ENCODE peak calls at places on chromosomes 12 and 14, in seven cellular contexts. One of them, this sample, is unnamed.

GRCh38 chr12:4112734-4113396 is 160.7 kb upstream of the CCND2 start:
- DNase-seq in stimulated activated CD4-positive, alpha-beta T cell treated with anti-CD3 and anti-CD28 coated beads, Interleukin-15, amount 100 ng/mL, for 48 hours: no peak
- DNase-seq in effector CD8-positive, alpha-beta T cell: no peak
- DNase-seq in activated CD8-positive, alpha-beta memory T cell treated with anti-CD3 and anti-CD28 coated beads, Interleukin-2, amount 50 U/mL, for 48 hours: no peak
- DNase-seq in glutamatergic neuron: no peak
- DNase-seq in HEK293T: no peak
- DNase-seq in kidney glomerular epithelial cell: no peak
- DNase-seq in this sample: no peak

GRCh38 chr14:53327716-53328115 is 174.6 kb upstream of the DDHD1 start:
- DNase-seq in glutamatergic neuron: no peak
- DNase-seq in effector CD8-positive, alpha-beta T cell: no peak
- DNase-seq in HEK293T: no peak
- DNase-seq in activated CD8-positive, alpha-beta memory T cell treated with anti-CD3 and anti-CD28 coated beads, Interleukin-2, amount 50 U/mL, for 48 hours: no peak
- DNase-seq in kidney glomerular epithelial cell: peak
- DNase-seq in stimulated activated CD4-positive, alpha-beta T cell treated with anti-CD3 and anti-CD28 coated beads, Interleukin-15, amount 100 ng/mL, for 48 hours: no peak
- DNase-seq in this sample: peak

GRCh38 chr14:90213099-90213748 is 43.1 kb upstream of the PSMC1 start:
- DNase-seq in activated CD8-positive, alpha-beta memory T cell treated with anti-CD3 and anti-CD28 coated beads, Interleukin-2, amount 50 U/mL, for 48 hours: no peak
- DNase-seq in stimulated activated CD4-positive, alpha-beta T cell treated with anti-CD3 and anti-CD28 coated beads, Interleukin-15, amount 100 ng/mL, for 48 hours: no peak
- DNase-seq in HEK293T: no peak
- DNase-seq in kidney glomerular epithelial cell: no peak
- DNase-seq in glutamatergic neuron: no peak
- DNase-seq in effector CD8-positive, alpha-beta T cell: no peak
- DNase-seq in this sample: no peak

GRCh38 chr14:22003471-22003870 is 329.9 kb upstream of the OR4E1 start:
- DNase-seq in HEK293T: no peak
- DNase-seq in stimulated activated CD4-positive, alpha-beta T cell treated with anti-CD3 and anti-CD28 coated beads, Interleukin-15, amount 100 ng/mL, for 48 hours: no peak
- DNase-seq in activated CD8-positive, alpha-beta memory T cell treated with anti-CD3 and anti-CD28 coated beads, Interleukin-2, amount 50 U/mL, for 48 hours: no peak
- DNase-seq in effector CD8-positive, alpha-beta T cell: no peak
- DNase-seq in glutamatergic neuron: no peak
- DNase-seq in kidney glomerular epithelial cell: no peak
- DNase-seq in this sample: no peak

GRCh38 chr12:68336754-68337343 is 4.7 kb upstream of the MDM1 start:
- DNase-seq in activated CD8-positive, alpha-beta memory T cell treated with anti-CD3 and anti-CD28 coated beads, Interleukin-2, amount 50 U/mL, for 48 hours: no peak
- DNase-seq in glutamatergic neuron: no peak
- DNase-seq in stimulated activated CD4-positive, alpha-beta T cell treated with anti-CD3 and anti-CD28 coated beads, Interleukin-15, amount 100 ng/mL, for 48 hours: no peak
- DNase-seq in HEK293T: no peak
- DNase-seq in kidney glomerular epithelial cell: no peak
- DNase-seq in effector CD8-positive, alpha-beta T cell: no peak
- DNase-seq in this sample: peak

GRCh38 chr12:76848132-76848531 is 30.7 kb downstream of the CSRP2 start:
- DNase-seq in effector CD8-positive, alpha-beta T cell: no peak
- DNase-seq in stimulated activated CD4-positive, alpha-beta T cell treated with anti-CD3 and anti-CD28 coated beads, Interleukin-15, amount 100 ng/mL, for 48 hours: no peak
- DNase-seq in glutamatergic neuron: no peak
- DNase-seq in kidney glomerular epithelial cell: no peak
- DNase-seq in HEK293T: no peak
- DNase-seq in activated CD8-positive, alpha-beta memory T cell treated with anti-CD3 and anti-CD28 coated beads, Interleukin-2, amount 50 U/mL, for 48 hours: no peak
- DNase-seq in this sample: no peak

GRCh38 chr12:58393152-58393551 is 451.8 kb downstream of the ATP23 start:
- DNase-seq in stimulated activated CD4-positive, alpha-beta T cell treated with anti-CD3 and anti-CD28 coated beads, Interleukin-15, amount 100 ng/mL, for 48 hours: no peak
- DNase-seq in activated CD8-positive, alpha-beta memory T cell treated with anti-CD3 and anti-CD28 coated beads, Interleukin-2, amount 50 U/mL, for 48 hours: no peak
- DNase-seq in kidney glomerular epithelial cell: peak
- DNase-seq in HEK293T: no peak
- DNase-seq in effector CD8-positive, alpha-beta T cell: no peak
- DNase-seq in glutamatergic neuron: no peak
- DNase-seq in this sample: peak

GRCh38 chr12:45439039-45439438 is 223.1 kb downstream of the ANO6 start:
- DNase-seq in HEK293T: no peak
- DNase-seq in stimulated activated CD4-positive, alpha-beta T cell treated with anti-CD3 and anti-CD28 coated beads, Interleukin-15, amount 100 ng/mL, for 48 hours: no peak
- DNase-seq in kidney glomerular epithelial cell: no peak
- DNase-seq in glutamatergic neuron: no peak
- DNase-seq in effector CD8-positive, alpha-beta T cell: no peak
- DNase-seq in activated CD8-positive, alpha-beta memory T cell treated with anti-CD3 and anti-CD28 coated beads, Interleukin-2, amount 50 U/mL, for 48 hours: no peak
- DNase-seq in this sample: peak

GRCh38 chr12:94488449-94488848 is 28.8 kb upstream of the CEP83 start:
- DNase-seq in effector CD8-positive, alpha-beta T cell: no peak
- DNase-seq in stimulated activated CD4-positive, alpha-beta T cell treated with anti-CD3 and anti-CD28 coated beads, Interleukin-15, amount 100 ng/mL, for 48 hours: no peak
- DNase-seq in activated CD8-positive, alpha-beta memory T cell treated with anti-CD3 and anti-CD28 coated beads, Interleukin-2, amount 50 U/mL, for 48 hours: no peak
- DNase-seq in HEK293T: no peak
- DNase-seq in kidney glomerular epithelial cell: no peak
- DNase-seq in glutamatergic neuron: no peak
- DNase-seq in this sample: peak

GRCh38 chr12:112349440-112349839 is 32.8 kb downstream of the HECTD4 start:
- DNase-seq in activated CD8-positive, alpha-beta memory T cell treated with anti-CD3 and anti-CD28 coated beads, Interleukin-2, amount 50 U/mL, for 48 hours: no peak
- DNase-seq in kidney glomerular epithelial cell: no peak
- DNase-seq in HEK293T: no peak
- DNase-seq in effector CD8-positive, alpha-beta T cell: no peak
- DNase-seq in stimulated activated CD4-positive, alpha-beta T cell treated with anti-CD3 and anti-CD28 coated beads, Interleukin-15, amount 100 ng/mL, for 48 hours: no peak
- DNase-seq in glutamatergic neuron: no peak
- DNase-seq in this sample: no peak

GRCh38 chr12:118060301-118061010 is 523 bp downstream of the WSB2 start:
- DNase-seq in glutamatergic neuron: peak
- DNase-seq in effector CD8-positive, alpha-beta T cell: no peak
- DNase-seq in activated CD8-positive, alpha-beta memory T cell treated with anti-CD3 and anti-CD28 coated beads, Interleukin-2, amount 50 U/mL, for 48 hours: no peak
- DNase-seq in kidney glomerular epithelial cell: no peak
- DNase-seq in HEK293T: peak
- DNase-seq in stimulated activated CD4-positive, alpha-beta T cell treated with anti-CD3 and anti-CD28 coated beads, Interleukin-15, amount 100 ng/mL, for 48 hours: no peak
- DNase-seq in this sample: peak

GRCh38 chr14:26833777-26834176 is 235.9 kb upstream of the NOVA1 start:
- DNase-seq in glutamatergic neuron: no peak
- DNase-seq in kidney glomerular epithelial cell: no peak
- DNase-seq in HEK293T: no peak
- DNase-seq in stimulated activated CD4-positive, alpha-beta T cell treated with anti-CD3 and anti-CD28 coated beads, Interleukin-15, amount 100 ng/mL, for 48 hours: no peak
- DNase-seq in activated CD8-positive, alpha-beta memory T cell treated with anti-CD3 and anti-CD28 coated beads, Interleukin-2, amount 50 U/mL, for 48 hours: no peak
- DNase-seq in effector CD8-positive, alpha-beta T cell: no peak
- DNase-seq in this sample: no peak

GRCh38 chr14:23033801-23034497 is 751 bp downstream of the PSMB5 start:
- DNase-seq in HEK293T: no peak
- DNase-seq in stimulated activated CD4-positive, alpha-beta T cell treated with anti-CD3 and anti-CD28 coated beads, Interleukin-15, amount 100 ng/mL, for 48 hours: no peak
- DNase-seq in effector CD8-positive, alpha-beta T cell: no peak
- DNase-seq in kidney glomerular epithelial cell: no peak
- DNase-seq in glutamatergic neuron: no peak
- DNase-seq in activated CD8-positive, alpha-beta memory T cell treated with anti-CD3 and anti-CD28 coated beads, Interleukin-2, amount 50 U/mL, for 48 hours: no peak
- DNase-seq in this sample: no peak

GRCh38 chr14:97376310-97376709 is 579.1 kb downstream of the VRK1 start:
- DNase-seq in stimulated activated CD4-positive, alpha-beta T cell treated with anti-CD3 and anti-CD28 coated beads, Interleukin-15, amount 100 ng/mL, for 48 hours: no peak
- DNase-seq in effector CD8-positive, alpha-beta T cell: no peak
- DNase-seq in activated CD8-positive, alpha-beta memory T cell treated with anti-CD3 and anti-CD28 coated beads, Interleukin-2, amount 50 U/mL, for 48 hours: no peak
- DNase-seq in kidney glomerular epithelial cell: no peak
- DNase-seq in glutamatergic neuron: no peak
- DNase-seq in HEK293T: no peak
- DNase-seq in this sample: no peak